ENCODE peak calls at places on chromosomes 5 and 9, in eight cellular contexts. T, Z, U, V, H, L, M and Q are unnamed samples.

GRCh38 chr9:135766707-135767106 is 64.7 kb downstream of the KCNT1 start:
- DNase-seq in Z (no peak), H (no peak), T (no peak), L (no peak), V (no peak), M (no peak), U (no peak), Q (no peak)

GRCh38 chr5:138354926-138355378 is 2.5 kb downstream of the KDM3B start:
- DNase-seq in H (peak), U (peak), T (no peak), Z (peak), M (peak), V (no peak), L (no peak), Q (peak)

GRCh38 chr5:179274321-179275315 is 70.6 kb downstream of the ADAMTS2 start:
- DNase-seq in T (peak), V (no peak), H (no peak), Z (no peak), M (no peak), L (peak), U (no peak), Q (no peak)

GRCh38 chr5:107542428-107542827 is 128.3 kb downstream of the EFNA5 start:
- DNase-seq in L (peak), V (no peak), M (peak), H (peak), U (peak), Z (peak), T (peak), Q (peak)

GRCh38 chr9:121267689-121268597 is at the start of gene GSN:
- DNase-seq in L (peak), T (peak), M (peak), H (no peak), V (peak), U (peak), Z (no peak), Q (peak)

GRCh38 chr9:7894231-7894630 is 94.7 kb upstream of the DMAC1 start:
- DNase-seq in H (no peak), M (no peak), L (no peak), Z (no peak), V (no peak), U (no peak), T (no peak), Q (no peak)

GRCh38 chr5:171975262-171975876 is 31.1 kb downstream of the FBXW11 start:
- DNase-seq in U (peak), T (no peak), V (no peak), Z (no peak), M (peak), H (peak), L (no peak), Q (peak)

GRCh38 chr5:11277323-11277722 is 516.3 kb upstream of the DAP start:
- DNase-seq in V (no peak), M (no peak), Z (no peak), T (no peak), U (no peak), H (no peak), L (no peak), Q (no peak)

GRCh38 chr9:11893331-11893730 is 799.9 kb upstream of the TYRP1 start:
- DNase-seq in T (no peak), V (no peak), M (no peak), Z (no peak), L (no peak), H (peak), U (no peak), Q (no peak)

GRCh38 chr9:127923771-127924170 is 6.8 kb downstream of the PIP5KL1 start:
- DNase-seq in M (peak), U (no peak), T (no peak), L (no peak), V (no peak), Z (peak), H (peak), Q (peak)

GRCh38 chr5:14850419-14851066 is 21.0 kb downstream of the ANKH start:
- DNase-seq in H (no peak), T (no peak), Z (no peak), M (no peak), U (no peak), V (no peak), L (no peak), Q (no peak)

GRCh38 chr5:107247427-107247826 is 423.3 kb downstream of the EFNA5 start:
- DNase-seq in L (no peak), V (no peak), M (peak), T (no peak), U (no peak), Z (no peak), H (no peak), Q (no peak)

GRCh38 chr9:249025-249424 is 34.4 kb downstream of the DOCK8 start:
- DNase-seq in T (no peak), V (no peak), Z (no peak), U (no peak), M (no peak), L (no peak), H (no peak), Q (no peak)

GRCh38 chr5:169417676-169418075 is 116.7 kb upstream of the SLIT3 start:
- DNase-seq in L (no peak), M (no peak), Z (no peak), U (no peak), V (no peak), T (no peak), H (no peak), Q (no peak)

GRCh38 chr5:40585537-40586267 is 94.0 kb upstream of the PTGER4 start:
- DNase-seq in U (no peak), Z (no peak), T (no peak), H (no peak), M (no peak), V (no peak), L (no peak), Q (no peak)

GRCh38 chr9:113359385-113359784 is 10.0 kb downstream of the BSPRY start:
- DNase-seq in H (no peak), V (no peak), T (no peak), L (no peak), M (no peak), U (no peak), Z (no peak), Q (no peak)

GRCh38 chr5:1007681-1008450 is 736 bp upstream of the NKD2 start:
- DNase-seq in Z (no peak), M (no peak), H (no peak), T (peak), V (no peak), U (peak), L (peak), Q (no peak)

GRCh38 chr5:102542064-102542463 is 43.3 kb upstream of the SLCO6A1 start:
- DNase-seq in U (no peak), M (no peak), H (no peak), V (no peak), Z (no peak), T (no peak), L (no peak), Q (no peak)

GRCh38 chr5:102547659-102548058 is 48.9 kb upstream of the SLCO6A1 start:
- DNase-seq in U (no peak), L (no peak), M (no peak), H (no peak), T (no peak), V (no peak), Z (no peak), Q (no peak)

GRCh38 chr5:102545175-102545574 is 46.4 kb upstream of the SLCO6A1 start:
- DNase-seq in V (no peak), U (no peak), L (no peak), Z (no peak), M (no peak), H (no peak), T (no peak), Q (no peak)

GRCh38 chr5:102547161-102547560 is 48.4 kb upstream of the SLCO6A1 start:
- DNase-seq in T (no peak), L (no peak), H (no peak), M (no peak), V (no peak), Z (no peak), U (no peak), Q (no peak)
- TF ChIP-seq CTCF in T (no peak), L (no peak), H (no peak), M (no peak), V (no peak), Z (no peak), U (no peak), Q (no peak)

GRCh38 chr9:137243626-137244485 is 2.8 kb downstream of the TUBB4B start:
- DNase-seq in L (no peak), V (no peak), H (no peak), U (no peak), T (no peak), M (no peak), Z (no peak), Q (peak)

GRCh38 chr9:137247135-137247915 is 3.8 kb upstream of the STPG3 start:
- DNase-seq in Z (no peak), H (no peak), U (peak), L (no peak), V (no peak), T (no peak), M (no peak), Q (no peak)

GRCh38 chr9:137242329-137243204 is 1.5 kb downstream of the TUBB4B start:
- DNase-seq in L (no peak), U (no peak), T (no peak), M (no peak), Z (no peak), V (no peak), H (no peak), Q (no peak)

GRCh38 chr9:137245450-137246421 is 4.6 kb downstream of the TUBB4B start:
- DNase-seq in T (no peak), V (no peak), H (no peak), M (no peak), Z (no peak), L (no peak), U (no peak), Q (no peak)

GRCh38 chr9:137244486-137245449 is 3.7 kb downstream of the TUBB4B start:
- DNase-seq in H (no peak), U (no peak), T (no peak), M (no peak), V (no peak), Z (no peak), L (no peak), Q (no peak)
- TF ChIP-seq CTCF in H (no peak), U (no peak), T (no peak), M (no peak), V (no peak), Z (no peak), L (no peak), Q (no peak)

GRCh38 chr9:27787941-27788340 is 214.7 kb upstream of the C9orf72 start:
- DNase-seq in V (no peak), T (no peak), U (no peak), H (no peak), Z (no peak), L (no peak), M (no peak), Q (no peak)
- TF ChIP-seq CTCF in V (no peak), T (no peak), U (no peak), H (peak), Z (no peak), L (no peak), M (no peak), Q (no peak)

DNA sequence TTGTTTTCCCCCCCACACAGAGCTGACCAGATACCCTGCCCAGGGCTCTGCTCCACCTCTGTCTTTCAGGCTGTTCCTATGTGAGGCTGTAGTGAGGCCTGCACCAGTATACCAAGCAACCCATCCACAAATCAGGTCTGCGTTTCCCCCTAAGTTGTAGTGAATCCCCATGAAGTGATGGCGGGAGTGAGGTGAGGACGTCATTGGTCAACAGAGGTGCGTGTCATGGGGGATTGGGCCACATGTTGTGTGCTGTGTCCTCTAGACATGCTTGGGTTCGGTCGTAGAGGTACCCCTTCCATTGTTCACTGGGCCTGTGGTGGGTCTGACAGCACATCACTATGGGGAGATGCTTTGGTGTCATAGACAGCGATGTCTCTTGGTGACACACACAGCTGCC is 184.6 kb downstream of the CACNA1B start:
- DNase-seq in H (no peak), U (no peak), V (no peak), Z (no peak), M (no peak), T (peak), L (peak), Q (no peak)
- TF ChIP-seq CTCF in H (no peak), U (no peak), V (no peak), Z (no peak), M (no peak), T (no peak), L (no peak), Q (no peak)

GRCh38 chr9:96441798-96442445 is 8.0 kb upstream of the HABP4 start:
- DNase-seq in M (peak), Z (no peak), U (no peak), L (no peak), H (no peak), V (no peak), T (no peak), Q (peak)
- TF ChIP-seq CTCF in M (peak), Z (peak), U (peak), L (no peak), H (peak), V (no peak), T (peak), Q (peak)

DNA sequence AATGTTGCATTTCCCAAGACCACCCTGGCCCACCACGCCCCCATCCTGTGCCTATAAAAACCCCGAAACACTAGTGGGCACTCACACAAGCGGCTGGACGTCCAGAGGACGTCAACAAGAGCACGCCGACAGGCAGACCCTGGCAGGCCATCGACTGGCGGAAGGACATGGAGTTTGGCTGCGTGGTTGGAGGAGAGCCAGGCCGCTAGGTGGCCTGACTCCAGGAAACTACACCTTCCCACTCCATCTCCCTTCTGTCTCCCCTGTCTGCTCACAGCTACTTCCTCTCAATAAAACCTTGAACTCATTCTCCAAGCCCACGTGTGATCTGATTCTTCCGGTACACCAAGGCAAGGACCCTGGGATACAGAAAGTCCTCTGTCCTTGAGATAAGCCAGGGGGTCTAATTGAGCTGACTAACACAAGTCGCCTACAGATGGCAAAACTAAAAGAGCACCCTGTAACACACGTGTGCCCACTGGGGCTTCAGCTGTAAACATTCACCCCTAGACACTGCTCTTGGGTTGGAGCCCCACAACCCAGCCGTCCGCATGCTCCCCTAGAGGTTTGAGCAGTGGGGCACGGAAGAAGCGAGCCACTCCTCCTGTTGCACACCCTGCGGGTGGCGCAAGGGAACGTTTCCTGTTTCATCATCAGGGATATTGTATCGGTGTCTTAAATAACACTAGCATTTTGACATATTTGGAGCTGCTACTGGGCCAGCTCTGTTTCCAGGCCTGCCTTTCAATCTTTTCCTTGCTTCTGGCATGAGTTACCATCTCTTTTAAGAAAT is 54.5 kb upstream of the TAF11L2 start:
- DNase-seq in H (no peak), Z (no peak), M (no peak), T (no peak), U (no peak), V (no peak), L (no peak), Q (no peak)
- TF ChIP-seq CTCF in H (no peak), Z (no peak), M (no peak), T (no peak), U (no peak), V (no peak), L (no peak), Q (no peak)

DNA sequence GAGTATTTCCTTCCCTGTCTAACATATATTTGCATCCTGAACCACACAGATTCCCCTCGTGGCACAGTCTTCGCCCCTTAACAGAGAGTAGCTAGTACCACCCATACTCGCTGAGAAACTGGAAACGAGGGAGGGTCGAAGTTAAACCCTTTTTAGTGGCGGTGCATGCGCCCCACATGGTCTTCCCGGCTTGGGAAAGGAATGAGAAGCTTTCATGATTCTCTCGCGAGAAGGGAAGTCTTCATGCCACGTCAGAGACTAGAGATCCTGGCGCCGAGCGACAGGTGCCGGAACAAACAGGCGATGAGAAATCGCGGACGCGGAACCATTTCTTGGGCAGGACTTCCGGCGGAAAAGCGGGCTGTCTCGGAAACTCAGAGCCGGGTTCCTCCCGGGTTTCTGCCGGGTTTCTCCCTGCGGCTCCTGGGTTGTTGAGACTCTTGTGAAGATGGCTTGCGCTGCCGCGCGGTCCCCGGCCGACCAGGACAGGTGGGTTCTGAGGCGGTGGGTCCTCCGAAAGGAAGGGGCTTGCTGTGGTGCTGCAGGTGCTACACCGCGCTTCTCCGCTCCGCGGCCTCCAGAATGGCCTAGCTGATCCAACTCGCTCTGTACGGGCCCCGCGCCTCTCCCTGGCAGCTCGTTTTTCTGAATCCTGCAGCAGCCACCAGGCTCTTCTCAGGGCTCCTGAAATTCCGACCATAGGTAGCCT is at the start of gene SRP19:
- DNase-seq in V (peak), H (peak), U (peak), T (peak), M (peak), L (peak), Z (peak), Q (peak)
- TF ChIP-seq CTCF in V (no peak), H (no peak), U (no peak), T (no peak), M (no peak), L (no peak), Z (no peak), Q (no peak)

GRCh38 chr9:124812401-124813016 is 35.6 kb downstream of the OLFML2A start:
- DNase-seq in V (no peak), T (no peak), Z (peak), H (peak), U (no peak), L (peak), M (peak), Q (peak)
- TF ChIP-seq CTCF in V (no peak), T (no peak), Z (no peak), H (no peak), U (no peak), L (no peak), M (peak), Q (no peak)

GRCh38 chr9:132163457-132163875 is 1.6 kb downstream of the NTNG2 start:
- DNase-seq in L (no peak), H (no peak), M (peak), U (peak), V (no peak), T (no peak), Z (no peak), Q (no peak)
- TF ChIP-seq CTCF in L (no peak), H (no peak), M (no peak), U (no peak), V (no peak), T (no peak), Z (no peak), Q (no peak)

GRCh38 chr9:85964526-85964925 is 23.6 kb downstream of the NAA35 start:
- DNase-seq in T (no peak), L (no peak), Z (no peak), V (no peak), M (no peak), H (no peak), U (no peak), Q (no peak)

GRCh38 chr9:85959955-85960354 is 19.0 kb downstream of the NAA35 start:
- DNase-seq in Z (no peak), T (no peak), H (no peak), L (no peak), M (no peak), V (no peak), U (no peak), Q (no peak)

GRCh38 chr9:85964949-85965348 is 24.0 kb downstream of the NAA35 start:
- DNase-seq in M (no peak), T (no peak), U (no peak), L (no peak), H (no peak), Z (no peak), V (no peak), Q (no peak)

DNA sequence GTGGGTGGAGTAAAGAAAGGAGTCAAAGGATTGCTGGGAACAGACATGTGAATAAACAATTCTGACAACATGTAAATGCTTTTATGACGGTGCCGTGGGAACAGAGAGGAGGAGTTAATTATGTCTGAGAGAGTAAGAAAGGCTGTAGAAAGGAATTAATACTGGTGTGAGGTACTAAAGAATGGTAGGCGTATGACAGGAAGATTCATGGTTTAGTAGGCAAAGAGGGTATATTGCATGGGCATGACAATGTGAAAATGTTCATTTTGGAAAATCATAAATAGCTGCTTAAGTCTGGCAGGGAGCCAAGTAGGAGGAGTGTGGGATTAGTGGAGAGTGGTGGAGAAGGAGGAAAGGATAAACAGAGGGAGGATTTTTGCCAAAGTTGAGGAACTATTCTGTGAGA is 19.7 kb downstream of the NAA35 start:
- DNase-seq in H (no peak), T (no peak), Z (no peak), U (no peak), L (no peak), M (peak), V (no peak), Q (no peak)
- TF ChIP-seq CTCF in H (no peak), T (no peak), Z (no peak), U (no peak), L (no peak), M (no peak), V (no peak), Q (no peak)